ENCODE peak calls at places on chromosomes 7 and 10, in four cellular contexts. N is HepG2, R is H1, G is GM12878. F is an unnamed sample.

GRCh38 chr7:107594961-107595737 is 15.1 kb downstream of the BCAP29 start:
- DNase-seq in N (no peak), R (no peak), G (no peak), F (peak)

GRCh38 chr7:127961787-127962463 is 69.3 kb downstream of the LRRC4 start:
- DNase-seq in N (no peak), R (no peak), G (no peak), F (no peak)

GRCh38 chr10:33336606-33337334 is 2.3 kb upstream of the NRP1 start:
- DNase-seq in G (no peak), R (no peak), N (no peak), F (no peak)

GRCh38 chr10:71035511-71036278 is 147.3 kb upstream of the PCBD1 start:
- DNase-seq in N (no peak), R (no peak), G (no peak), F (no peak)

GRCh38 chr7:25945608-25946007 is 206.4 kb upstream of the NFE2L3 start:
- DNase-seq in G (no peak), N (no peak), R (no peak), F (no peak)

GRCh38 chr10:7408494-7409044 is 2.3 kb downstream of the SFMBT2 start:
- DNase-seq in R (no peak), G (no peak), N (no peak), F (no peak)

GRCh38 chr10:24363070-24363469 is 154.1 kb downstream of the KIAA1217 start:
- DNase-seq in R (no peak), N (peak), G (no peak), F (no peak)

GRCh38 chr10:71797533-71798307 is 24.4 kb upstream of the VSIR start:
- DNase-seq in G (no peak), N (no peak), R (no peak), F (no peak)

GRCh38 chr7:16055263-16055976 is 365.9 kb downstream of the CRPPA start:
- DNase-seq in N (no peak), R (no peak), G (no peak), F (no peak)

GRCh38 chr7:18927134-18927533 is 190.3 kb downstream of the TWIST1 start:
- DNase-seq in R (no peak), N (no peak), G (no peak), F (no peak)

GRCh38 chr10:22230331-22230833 is 12.6 kb upstream of the EBLN1 start:
- DNase-seq in N (no peak), R (no peak), G (no peak), F (no peak)

GRCh38 chr7:32108651-32109050 is 38.4 kb upstream of the PDE1C start:
- DNase-seq in G (no peak), R (no peak), N (no peak), F (no peak)

GRCh38 chr7:158285383-158285770 is 302.2 kb downstream of the PTPRN2 start:
- DNase-seq in N (no peak), G (no peak), R (no peak), F (no peak)

GRCh38 chr7:7944619-7945282 is 23.8 kb upstream of the GLCCI1 start:
- DNase-seq in N (no peak), G (peak), R (no peak), F (no peak)

GRCh38 chr7:139362302-139362701 is 2.6 kb downstream of the LUC7L2 start:
- DNase-seq in R (no peak), N (no peak), G (no peak), F (no peak)

GRCh38 chr7:91243591-91244368 is 20.5 kb upstream of the FZD1 start:
- DNase-seq in R (no peak), N (no peak), G (no peak), F (no peak)

GRCh38 chr10:119166564-119166963 is 1.1 kb upstream of the SFXN4 start:
- DNase-seq in R (no peak), G (no peak), N (no peak), F (no peak)

GRCh38 chr10:61901829-61902447 is 439 bp downstream of the ARID5B start:
- DNase-seq in N (no peak), G (no peak), R (no peak), F (no peak)

GRCh38 chr10:127392351-127393235 is 156.5 kb upstream of the NPS start:
- DNase-seq in R (no peak), G (no peak), N (no peak), F (no peak)

GRCh38 chr10:70267161-70267933 is 16.5 kb downstream of the NPFFR1 start:
- DNase-seq in R (no peak), G (no peak), N (no peak), F (no peak)

GRCh38 chr7:26198133-26198780 is 2.3 kb downstream of the HNRNPA2B1 start:
- DNase-seq in G (no peak), N (no peak), R (no peak), F (no peak)

GRCh38 chr7:107115762-107116540 is 52.9 kb upstream of the HBP1 start:
- DNase-seq in R (no peak), N (no peak), G (no peak), F (no peak)

GRCh38 chr10:47415520-47416304 is 31.6 kb upstream of the ZNF488 start:
- DNase-seq in R (no peak), G (no peak), N (no peak), F (no peak)

GRCh38 chr7:1742555-1743303 is 72.7 kb downstream of the ELFN1 start:
- DNase-seq in R (no peak), N (no peak), G (no peak), F (no peak)

GRCh38 chr10:107546239-107546638 is 381.7 kb upstream of the SORCS1 start:
- DNase-seq in N (no peak), G (no peak), R (no peak), F (no peak)
- TF ChIP-seq ZNF274 in N (no peak), G (no peak), R (no peak), F (no peak)

DNA sequence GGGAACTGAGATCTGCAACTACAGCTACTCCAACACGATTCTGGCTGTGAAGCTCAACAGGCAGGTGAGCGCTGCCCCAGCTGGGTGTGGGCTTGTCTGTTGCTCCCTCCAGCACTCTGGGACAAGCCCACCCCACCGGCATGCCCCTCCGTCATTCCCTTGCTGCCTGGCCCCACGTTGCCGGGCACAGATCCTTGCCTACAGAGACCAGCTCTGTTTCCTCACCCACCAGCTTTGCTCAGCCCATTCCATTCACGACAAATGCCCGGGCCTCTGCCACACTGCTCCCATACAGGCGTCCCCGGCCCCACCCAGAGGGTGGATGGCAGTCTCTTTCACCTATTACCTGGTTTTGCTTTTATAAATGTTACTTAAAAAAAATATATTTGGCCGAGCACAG is 24.6 kb downstream of the WIPI2 start:
- DNase-seq in N (no peak), R (no peak), G (no peak), F (no peak)
- TF ChIP-seq SUZ12 in N (no peak), R (no peak), G (no peak), F (no peak)

GRCh38 chr7:116271980-116272886 is 61.9 kb downstream of the TES start:
- DNase-seq in N (no peak), R (no peak), G (no peak), F (no peak)
- TF ChIP-seq ZNF274 in N (no peak), R (no peak), G (no peak), F (no peak)

DNA sequence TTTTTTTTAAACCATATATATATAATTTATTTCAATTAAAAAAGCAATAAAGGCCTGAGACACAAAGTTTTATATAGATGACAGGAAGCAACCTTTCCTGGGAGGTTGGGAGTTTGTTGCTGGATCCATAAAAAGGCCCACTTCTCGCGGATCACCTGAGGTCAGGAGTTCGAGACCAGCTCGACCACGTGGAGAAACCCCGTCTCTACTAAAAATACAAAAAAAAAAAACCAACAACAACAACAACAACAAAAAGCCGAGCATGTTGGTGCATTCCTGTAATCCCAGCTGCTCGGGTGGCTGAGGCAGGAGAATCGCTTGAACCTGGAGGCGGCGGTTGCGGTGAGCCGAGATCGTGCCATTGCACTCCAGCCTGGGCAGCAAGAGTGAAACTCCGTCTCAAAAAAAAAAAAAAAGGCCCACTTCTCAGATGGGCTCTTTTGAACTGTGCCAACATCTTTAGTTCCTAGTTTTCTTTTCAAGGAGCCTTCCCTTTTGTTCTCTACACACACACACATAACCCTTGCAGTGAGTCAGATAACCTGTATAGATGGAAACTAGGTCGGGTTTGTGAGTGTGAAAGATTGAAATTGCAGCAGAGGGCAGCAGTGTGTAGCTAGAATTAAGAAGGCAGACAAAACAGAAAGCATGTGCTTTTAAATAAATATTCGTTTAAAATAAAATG is 1.2 kb upstream of the SMNDC1 start:
- DNase-seq in G (peak), R (no peak), N (peak), F (peak)
- TF ChIP-seq SUZ12 in G (no peak), R (no peak), N (no peak), F (no peak)

DNA sequence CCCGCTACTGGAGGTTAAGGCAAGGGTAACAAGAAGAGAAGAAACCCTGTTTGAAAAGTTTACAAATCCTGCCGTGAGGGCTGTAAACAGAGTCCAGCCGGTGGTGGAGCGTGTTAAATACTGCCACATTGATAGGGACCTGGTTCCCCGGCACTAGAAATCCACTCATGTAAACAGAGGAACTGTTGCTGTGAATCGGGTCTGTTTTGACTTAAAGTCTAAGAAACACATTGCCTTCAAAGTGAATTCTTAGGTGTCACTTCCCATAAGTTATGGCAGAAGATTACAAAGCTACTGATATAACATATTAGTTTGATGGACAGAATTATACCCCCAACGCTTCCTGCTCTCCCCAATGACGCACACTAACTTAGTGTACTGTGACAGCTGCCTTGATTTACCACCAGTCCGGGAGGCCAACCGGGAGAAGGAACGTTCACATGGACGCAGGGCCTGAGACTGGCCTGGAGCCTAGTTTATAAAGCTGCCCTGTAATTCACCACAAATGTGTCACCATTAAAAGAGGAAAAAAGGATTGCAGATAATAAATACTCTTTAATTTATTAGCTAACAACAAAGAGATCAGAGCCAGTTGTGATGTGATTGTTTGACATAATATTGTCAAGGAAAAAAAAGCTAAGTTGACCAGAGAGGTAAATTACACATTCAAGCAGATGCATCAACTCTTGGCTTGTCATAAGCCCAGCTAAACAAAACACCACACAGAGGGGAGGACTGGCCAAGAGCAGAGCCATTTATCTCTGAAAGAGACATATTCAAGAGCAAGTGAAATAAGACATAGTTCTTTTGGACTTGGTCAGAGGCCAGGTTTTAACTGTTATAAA is 820.6 kb downstream of the LRMDA start:
- DNase-seq in G (no peak), N (no peak), R (no peak), F (no peak)
- TF ChIP-seq ZNF274 in G (no peak), N (no peak), R (no peak), F (no peak)

GRCh38 chr7:99036531-99037175 is 107.3 kb downstream of the SMURF1 start:
- DNase-seq in N (peak), R (peak), G (no peak), F (peak)
- TF ChIP-seq SUZ12 in N (no peak), R (no peak), G (no peak), F (no peak)

DNA sequence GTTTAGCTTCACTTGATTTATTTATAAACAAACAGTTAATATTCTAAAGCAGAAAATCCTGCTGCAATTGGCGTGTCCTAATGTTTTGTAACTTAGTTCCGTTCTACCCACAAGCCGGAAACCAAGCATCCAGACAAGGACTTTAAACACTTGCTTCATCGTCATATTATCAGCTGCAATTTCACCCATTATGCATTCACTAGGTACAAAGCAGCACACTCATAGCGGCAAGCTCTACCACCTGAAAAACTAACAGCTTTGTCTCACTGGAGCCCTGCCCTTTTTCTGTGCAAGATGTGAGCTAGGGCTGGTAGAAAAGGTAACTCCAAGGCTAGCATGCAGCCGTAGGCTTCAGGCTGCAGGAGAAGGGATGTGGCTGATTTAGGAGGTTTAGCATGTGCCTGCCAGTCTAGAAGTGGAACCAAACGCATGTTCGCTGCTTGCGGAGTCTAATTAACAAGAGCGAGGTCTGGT is 43.7 kb upstream of the BPGM start:
- DNase-seq in N (peak), R (no peak), G (no peak), F (no peak)
- TF ChIP-seq ZNF274 in N (no peak), R (no peak), G (no peak), F (no peak)

GRCh38 chr10:60252688-60253087 is 137.0 kb downstream of the ANK3 start:
- DNase-seq in R (no peak), N (no peak), G (no peak), F (no peak)
- TF ChIP-seq SUZ12 in R (no peak), N (no peak), G (no peak), F (no peak)

GRCh38 chr7:55063633-55064032 is 44.8 kb downstream of the EGFR start:
- DNase-seq in N (no peak), G (no peak), R (no peak), F (no peak)
- TF ChIP-seq ZNF274 in N (no peak), G (no peak), R (no peak), F (no peak)

DNA sequence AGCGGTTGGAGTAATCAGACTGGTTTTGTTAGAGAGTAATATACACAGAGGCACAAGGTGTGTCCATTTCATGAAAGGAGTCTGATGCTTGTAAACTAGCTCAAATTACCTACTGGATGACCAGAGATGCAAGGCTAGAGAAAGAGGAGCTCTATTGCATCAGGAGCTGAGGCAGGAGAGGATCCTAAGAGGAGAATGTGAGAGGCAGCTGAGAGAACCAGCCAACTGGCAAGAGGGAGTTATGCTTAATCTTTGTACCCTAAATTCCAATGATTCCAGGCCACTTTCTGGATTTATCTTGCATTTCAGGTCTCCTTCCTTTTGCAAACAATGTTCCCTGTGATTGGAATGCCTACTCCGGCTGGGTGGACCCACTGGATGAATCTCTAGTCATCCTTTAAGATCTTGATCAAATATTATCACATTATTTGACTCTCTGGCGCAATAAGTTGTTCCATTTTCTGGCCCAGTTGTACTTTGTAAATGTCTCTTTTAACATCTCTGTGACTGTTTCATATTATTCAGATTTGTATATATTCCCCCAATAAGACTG is 57.5 kb upstream of the PTPN12 start:
- DNase-seq in N (peak), G (no peak), R (no peak), F (no peak)
- TF ChIP-seq SUZ12 in N (no peak), G (no peak), R (no peak), F (no peak)

F was measured in NT2/D1.